ENCODE peak calls at places on chromosomes 4 and X, in six cellular contexts. One of them, this sample, is unnamed.

GRCh38 chr4:110412354-110412753 is 63.6 kb upstream of the ENPEP start:
- DNase-seq in A549: no peak
- DNase-seq in astrocyte of the spinal cord: no peak
- DNase-seq in cardiac muscle cell: no peak
- DNase-seq in GM13977: no peak
- DNase-seq in progenitor cell of endocrine pancreas: no peak
- DNase-seq in this sample: no peak

GRCh38 chr4:160319221-160319867 is 1216.5 kb downstream of the RAPGEF2 start:
- DNase-seq in A549: peak; percentile 99
- DNase-seq in astrocyte of the spinal cord: peak; percentile 85
- DNase-seq in cardiac muscle cell: peak; percentile 11
- DNase-seq in GM13977: no peak
- DNase-seq in progenitor cell of endocrine pancreas: no peak
- DNase-seq in this sample: no peak

GRCh38 chr4:156779774-156780173 is 191.8 kb downstream of the PDGFC start:
- DNase-seq in A549: no peak
- DNase-seq in astrocyte of the spinal cord: peak; percentile 95
- DNase-seq in cardiac muscle cell: peak; percentile 45
- DNase-seq in GM13977: no peak
- DNase-seq in progenitor cell of endocrine pancreas: no peak
- DNase-seq in this sample: no peak

GRCh38 chr4:99209671-99210070 is 9.4 kb downstream of the ADH6 start:
- DNase-seq in A549: no peak
- DNase-seq in astrocyte of the spinal cord: no peak
- DNase-seq in cardiac muscle cell: peak; percentile 22
- DNase-seq in GM13977: no peak
- DNase-seq in progenitor cell of endocrine pancreas: no peak
- DNase-seq in this sample: no peak

GRCh38 chr4:154004859-154005520 is 216.1 kb upstream of the SFRP2 start:
- DNase-seq in A549: no peak
- DNase-seq in astrocyte of the spinal cord: peak; percentile 83
- DNase-seq in cardiac muscle cell: peak; percentile 45
- DNase-seq in GM13977: no peak
- DNase-seq in progenitor cell of endocrine pancreas: no peak
- DNase-seq in this sample: no peak

GRCh38 chr4:24988776-24989175 is 42.0 kb downstream of the LGI2 start:
- DNase-seq in A549: peak; percentile 30
- DNase-seq in astrocyte of the spinal cord: no peak
- DNase-seq in cardiac muscle cell: peak; percentile 71
- DNase-seq in GM13977: peak; percentile 22
- DNase-seq in progenitor cell of endocrine pancreas: no peak
- DNase-seq in this sample: no peak

GRCh38 chr4:47882228-47882627 is 32.2 kb downstream of the NFXL1 start:
- DNase-seq in A549: no peak
- DNase-seq in astrocyte of the spinal cord: no peak
- DNase-seq in cardiac muscle cell: no peak
- DNase-seq in GM13977: no peak
- DNase-seq in progenitor cell of endocrine pancreas: no peak
- DNase-seq in this sample: no peak

GRCh38 chr4:5051210-5051691 is at the start of gene STK32B:
- DNase-seq in A549: peak; percentile 80
- DNase-seq in astrocyte of the spinal cord: peak; percentile 62
- DNase-seq in cardiac muscle cell: peak; percentile 84
- DNase-seq in GM13977: peak; percentile 47
- DNase-seq in progenitor cell of endocrine pancreas: peak; percentile 28
- DNase-seq in this sample: peak; percentile 77

GRCh38 chrX:17689971-17690409 is 47.3 kb upstream of the SCML1 start:
- DNase-seq in A549: peak; percentile 64
- DNase-seq in astrocyte of the spinal cord: peak; percentile 77
- DNase-seq in cardiac muscle cell: peak; percentile 70
- DNase-seq in GM13977: peak; percentile 57
- DNase-seq in progenitor cell of endocrine pancreas: peak; percentile 30
- DNase-seq in this sample: peak; percentile 54

GRCh38 chr4:174460684-174461083 is 61.6 kb downstream of the HPGD start:
- DNase-seq in A549: no peak
- DNase-seq in astrocyte of the spinal cord: peak; percentile 64
- DNase-seq in cardiac muscle cell: peak; percentile 38
- DNase-seq in GM13977: no peak
- DNase-seq in progenitor cell of endocrine pancreas: no peak
- DNase-seq in this sample: no peak

GRCh38 chr4:41443340-41444079 is 94.4 kb upstream of the LIMCH1 start:
- DNase-seq in A549: no peak
- DNase-seq in astrocyte of the spinal cord: no peak
- DNase-seq in cardiac muscle cell: no peak
- DNase-seq in GM13977: no peak
- DNase-seq in progenitor cell of endocrine pancreas: no peak
- DNase-seq in this sample: no peak

GRCh38 chrX:32421266-32421665 is 790.1 kb downstream of the DMD start:
- DNase-seq in A549: no peak
- DNase-seq in astrocyte of the spinal cord: no peak
- DNase-seq in cardiac muscle cell: no peak
- DNase-seq in GM13977: no peak
- DNase-seq in progenitor cell of endocrine pancreas: no peak
- DNase-seq in this sample: no peak

GRCh38 chr4:184668511-184669114 is 19.1 kb downstream of the PRIMPOL start:
- DNase-seq in A549: no peak
- DNase-seq in astrocyte of the spinal cord: no peak
- DNase-seq in cardiac muscle cell: peak; percentile 37
- DNase-seq in GM13977: no peak
- DNase-seq in progenitor cell of endocrine pancreas: no peak
- DNase-seq in this sample: no peak

GRCh38 chrX:120753413-120754251 is 122.0 kb downstream of the CT47B1 start:
- DNase-seq in A549: no peak
- DNase-seq in astrocyte of the spinal cord: no peak
- DNase-seq in cardiac muscle cell: no peak
- DNase-seq in GM13977: no peak
- DNase-seq in progenitor cell of endocrine pancreas: no peak
- DNase-seq in this sample: no peak

GRCh38 chr4:152243890-152244595 is 291.8 kb downstream of the FBXW7 start:
- DNase-seq in A549: no peak
- DNase-seq in astrocyte of the spinal cord: no peak
- DNase-seq in cardiac muscle cell: peak; percentile 33
- DNase-seq in GM13977: no peak
- DNase-seq in progenitor cell of endocrine pancreas: no peak
- DNase-seq in this sample: no peak

GRCh38 chr4:72918362-72918761 is 151.2 kb downstream of the COX18 start:
- DNase-seq in A549: no peak
- DNase-seq in astrocyte of the spinal cord: no peak
- DNase-seq in cardiac muscle cell: no peak
- DNase-seq in GM13977: no peak
- DNase-seq in progenitor cell of endocrine pancreas: no peak
- DNase-seq in this sample: no peak

GRCh38 chr4:140089216-140089615 is 64.8 kb downstream of the MAML3 start:
- DNase-seq in A549: no peak
- DNase-seq in astrocyte of the spinal cord: no peak
- DNase-seq in cardiac muscle cell: no peak
- DNase-seq in GM13977: no peak
- DNase-seq in progenitor cell of endocrine pancreas: no peak
- DNase-seq in this sample: no peak

GRCh38 chr4:189304755-189305154 is 635.9 kb upstream of the FRG1 start:
- DNase-seq in A549: no peak
- DNase-seq in astrocyte of the spinal cord: no peak
- DNase-seq in cardiac muscle cell: no peak
- DNase-seq in GM13977: no peak
- DNase-seq in progenitor cell of endocrine pancreas: no peak
- DNase-seq in this sample: no peak

GRCh38 chr4:153067376-153067775 is 131.3 kb downstream of the FHDC1 start:
- DNase-seq in A549: peak; percentile 59
- DNase-seq in astrocyte of the spinal cord: peak; percentile 22
- DNase-seq in cardiac muscle cell: peak; percentile 15
- DNase-seq in GM13977: no peak
- DNase-seq in progenitor cell of endocrine pancreas: no peak
- DNase-seq in this sample: no peak

GRCh38 chrX:118058924-118059323 is 57.7 kb downstream of the KLHL13 start:
- DNase-seq in A549: no peak
- DNase-seq in astrocyte of the spinal cord: no peak
- DNase-seq in cardiac muscle cell: no peak
- DNase-seq in GM13977: no peak
- DNase-seq in progenitor cell of endocrine pancreas: no peak
- DNase-seq in this sample: no peak

DNA sequence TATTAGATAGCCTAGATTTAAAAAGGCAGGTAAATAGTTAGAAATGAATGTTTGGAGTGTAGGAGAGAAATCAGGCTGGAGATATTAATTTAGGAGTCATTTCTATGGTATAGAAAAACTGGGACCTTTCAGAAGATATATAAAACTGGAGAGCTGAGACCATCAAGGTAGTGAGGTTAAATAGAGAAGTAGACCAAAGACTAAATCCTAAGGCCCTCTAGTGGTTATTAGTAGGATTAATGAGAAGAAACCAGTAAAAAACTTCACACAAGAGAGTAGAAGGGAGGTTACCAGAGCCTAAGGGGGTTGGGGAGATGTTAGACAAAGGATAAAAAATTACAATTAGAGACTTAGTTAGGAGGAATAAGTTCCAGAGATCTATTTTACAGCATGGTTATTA is 351.0 kb upstream of the SPANXN1 start:
- DNase-seq in A549: no peak
- DNase-seq in astrocyte of the spinal cord: no peak
- DNase-seq in cardiac muscle cell: no peak
- DNase-seq in GM13977: no peak
- DNase-seq in progenitor cell of endocrine pancreas: no peak
- DNase-seq in this sample: no peak
- TF ChIP-seq CTCF in A549: no peak
- TF ChIP-seq CTCF in astrocyte of the spinal cord: no peak
- TF ChIP-seq CTCF in cardiac muscle cell: no peak
- TF ChIP-seq CTCF in GM13977: peak; percentile 24
- TF ChIP-seq CTCF in progenitor cell of endocrine pancreas: peak; percentile 54
- TF ChIP-seq CTCF in this sample: peak; percentile 48

GRCh38 chr4:2827874-2828751 is 15.5 kb upstream of the ADD1 start:
- DNase-seq in A549: no peak
- DNase-seq in astrocyte of the spinal cord: no peak
- DNase-seq in cardiac muscle cell: no peak
- DNase-seq in GM13977: no peak
- DNase-seq in progenitor cell of endocrine pancreas: no peak
- DNase-seq in this sample: no peak
- TF ChIP-seq CTCF in A549: no peak
- TF ChIP-seq CTCF in astrocyte of the spinal cord: no peak
- TF ChIP-seq CTCF in cardiac muscle cell: no peak
- TF ChIP-seq CTCF in GM13977: no peak
- TF ChIP-seq CTCF in progenitor cell of endocrine pancreas: no peak
- TF ChIP-seq CTCF in this sample: no peak

GRCh38 chrX:3550160-3550765 is 163.2 kb downstream of the PRKX start:
- DNase-seq in A549: peak; percentile 81
- DNase-seq in astrocyte of the spinal cord: no peak
- DNase-seq in cardiac muscle cell: peak; percentile 32
- DNase-seq in GM13977: no peak
- DNase-seq in progenitor cell of endocrine pancreas: no peak
- DNase-seq in this sample: no peak

GRCh38 chrX:3545901-3546300 is 167.5 kb downstream of the PRKX start:
- DNase-seq in A549: no peak
- DNase-seq in astrocyte of the spinal cord: no peak
- DNase-seq in cardiac muscle cell: no peak
- DNase-seq in GM13977: no peak
- DNase-seq in progenitor cell of endocrine pancreas: no peak
- DNase-seq in this sample: no peak

GRCh38 chrX:3549442-3549875 is 164.0 kb downstream of the PRKX start:
- DNase-seq in A549: peak; percentile 61
- DNase-seq in astrocyte of the spinal cord: peak; percentile 7
- DNase-seq in cardiac muscle cell: peak; percentile 54
- DNase-seq in GM13977: no peak
- DNase-seq in progenitor cell of endocrine pancreas: no peak
- DNase-seq in this sample: no peak

GRCh38 chrX:3550871-3551270 is 162.6 kb downstream of the PRKX start:
- DNase-seq in A549: no peak
- DNase-seq in astrocyte of the spinal cord: no peak
- DNase-seq in cardiac muscle cell: no peak
- DNase-seq in GM13977: no peak
- DNase-seq in progenitor cell of endocrine pancreas: no peak
- DNase-seq in this sample: no peak

GRCh38 chrX:3548743-3549441 is 164.6 kb downstream of the PRKX start:
- DNase-seq in A549: peak; percentile 58
- DNase-seq in astrocyte of the spinal cord: peak; percentile 72
- DNase-seq in cardiac muscle cell: peak; percentile 86
- DNase-seq in GM13977: no peak
- DNase-seq in progenitor cell of endocrine pancreas: no peak
- DNase-seq in this sample: no peak
- TF ChIP-seq CTCF in A549: peak; percentile 42
- TF ChIP-seq CTCF in astrocyte of the spinal cord: peak; percentile 37
- TF ChIP-seq CTCF in cardiac muscle cell: peak; percentile 36
- TF ChIP-seq CTCF in GM13977: no peak
- TF ChIP-seq CTCF in progenitor cell of endocrine pancreas: peak; percentile 30
- TF ChIP-seq CTCF in this sample: peak; percentile 28

GRCh38 chrX:153643431-153644351 is 3.3 kb upstream of the DUSP9 start:
- DNase-seq in A549: peak; percentile 43
- DNase-seq in astrocyte of the spinal cord: no peak
- DNase-seq in cardiac muscle cell: no peak
- DNase-seq in GM13977: no peak
- DNase-seq in progenitor cell of endocrine pancreas: no peak
- DNase-seq in this sample: peak; percentile 56
- TF ChIP-seq CTCF in A549: peak; percentile 58
- TF ChIP-seq CTCF in astrocyte of the spinal cord: no peak
- TF ChIP-seq CTCF in cardiac muscle cell: no peak
- TF ChIP-seq CTCF in GM13977: peak; percentile 35
- TF ChIP-seq CTCF in progenitor cell of endocrine pancreas: peak; percentile 23
- TF ChIP-seq CTCF in this sample: no peak

GRCh38 chr4:29295280-29295679 is 1424.9 kb upstream of the PCDH7 start:
- DNase-seq in A549: no peak
- DNase-seq in astrocyte of the spinal cord: no peak
- DNase-seq in cardiac muscle cell: no peak
- DNase-seq in GM13977: no peak
- DNase-seq in progenitor cell of endocrine pancreas: no peak
- DNase-seq in this sample: no peak
- TF ChIP-seq CTCF in A549: no peak
- TF ChIP-seq CTCF in astrocyte of the spinal cord: no peak
- TF ChIP-seq CTCF in cardiac muscle cell: no peak
- TF ChIP-seq CTCF in GM13977: no peak
- TF ChIP-seq CTCF in progenitor cell of endocrine pancreas: no peak
- TF ChIP-seq CTCF in this sample: no peak

DNA sequence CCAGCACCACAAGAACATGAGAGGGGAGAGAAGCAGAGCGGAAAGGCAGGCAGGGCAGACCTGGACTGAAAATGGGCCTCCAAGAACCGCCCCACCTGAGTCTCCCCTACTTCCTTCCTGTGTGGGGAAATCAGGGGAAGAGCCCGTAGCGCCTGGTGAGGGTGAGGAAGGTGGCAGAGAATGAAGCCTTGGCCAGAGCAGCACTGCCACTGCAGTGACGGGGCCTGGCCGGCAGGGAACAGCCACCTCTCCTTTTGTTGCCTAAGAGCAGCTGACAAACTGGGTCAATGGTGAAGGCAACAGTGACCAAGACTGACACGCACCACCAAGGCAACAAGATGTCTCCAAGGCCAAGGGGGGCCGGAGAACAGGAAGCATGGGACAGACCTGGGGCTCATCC is 58.4 kb upstream of the CBR4 start:
- DNase-seq in A549: no peak
- DNase-seq in astrocyte of the spinal cord: no peak
- DNase-seq in cardiac muscle cell: no peak
- DNase-seq in GM13977: no peak
- DNase-seq in progenitor cell of endocrine pancreas: no peak
- DNase-seq in this sample: no peak
- TF ChIP-seq CTCF in A549: no peak
- TF ChIP-seq CTCF in astrocyte of the spinal cord: no peak
- TF ChIP-seq CTCF in cardiac muscle cell: no peak
- TF ChIP-seq CTCF in GM13977: no peak
- TF ChIP-seq CTCF in progenitor cell of endocrine pancreas: no peak
- TF ChIP-seq CTCF in this sample: no peak

DNA sequence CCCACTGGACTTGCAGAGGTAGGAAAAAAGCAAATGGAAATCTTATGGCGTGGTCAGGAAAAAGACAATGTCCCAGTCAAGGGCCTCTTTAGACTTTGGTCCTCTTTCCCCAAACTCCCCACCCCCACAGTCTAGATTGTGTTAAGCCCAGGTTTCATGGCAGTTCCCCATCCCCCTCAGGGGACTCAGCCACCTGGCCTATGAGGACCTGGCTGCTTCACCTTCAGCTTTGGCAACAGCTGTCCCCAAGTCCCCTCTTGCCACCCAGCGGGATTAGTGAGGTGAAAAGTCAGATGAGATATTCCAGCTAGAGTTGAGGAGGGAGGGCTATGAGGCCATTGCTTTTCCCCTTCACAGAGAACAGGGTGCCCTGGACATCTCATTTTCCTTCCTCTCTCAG is 457 bp downstream of the RIPPLY1 start:
- DNase-seq in A549: no peak
- DNase-seq in astrocyte of the spinal cord: no peak
- DNase-seq in cardiac muscle cell: no peak
- DNase-seq in GM13977: no peak
- DNase-seq in progenitor cell of endocrine pancreas: no peak
- DNase-seq in this sample: no peak
- TF ChIP-seq CTCF in A549: no peak
- TF ChIP-seq CTCF in astrocyte of the spinal cord: no peak
- TF ChIP-seq CTCF in cardiac muscle cell: no peak
- TF ChIP-seq CTCF in GM13977: no peak
- TF ChIP-seq CTCF in progenitor cell of endocrine pancreas: no peak
- TF ChIP-seq CTCF in this sample: no peak

This sample was measured in nephron progenitor cell.